ENCODE peak calls at places on chromosomes 2 and 18, in eight cellular contexts. I is WERI-Rb-1; V is stimulated activated naive B cell treated with anti-CD40 and anti-IgM and Interleukin-4, amounts not matched to agents 10 μg/mL and 1 μg/mL and 100 μg/mL, for 72 hours; J is cardiac muscle cell; X is GM12878; T is stimulated activated CD4-positive, alpha-beta T cell treated with anti-CD3 and anti-CD28 coated beads, Interleukin-12 subunit alpha, Interleukin-12 subunit beta, amount 100 ng/mL, for 24 hours; G is GM18507; Q is germinal center. H is an unnamed sample.

GRCh38 chr18:28459587-28459986 is 282.7 kb upstream of the CDH2 start:
- DNase-seq in I (no peak), V (no peak), J (peak), X (no peak), T (no peak), G (no peak), Q (no peak), H (no peak)

GRCh38 chr2:43524180-43524965 is 71.5 kb downstream of the THADA start:
- DNase-seq in I (no peak), V (no peak), J (no peak), X (no peak), T (no peak), G (no peak), Q (peak), H (peak)

GRCh38 chr18:12036201-12036751 is 55.0 kb downstream of the IMPA2 start:
- DNase-seq in I (no peak), V (no peak), J (no peak), X (no peak), T (no peak), G (no peak), Q (no peak), H (no peak)

GRCh38 chr2:177282787-177283533 is 18.4 kb upstream of the NFE2L2 start:
- DNase-seq in I (no peak), V (no peak), J (no peak), X (no peak), T (no peak), G (no peak), Q (no peak), H (no peak)

GRCh38 chr18:70382032-70382431 is 93.2 kb downstream of the SOCS6 start:
- DNase-seq in I (no peak), V (no peak), J (no peak), X (no peak), T (no peak), G (no peak), Q (no peak), H (no peak)

GRCh38 chr18:69900941-69901340 is 46.7 kb downstream of the CD226 start:
- DNase-seq in I (no peak), V (no peak), J (no peak), X (no peak), T (no peak), G (no peak), Q (no peak), H (no peak)

GRCh38 chr2:168552450-168552856 is 96.4 kb downstream of the CERS6 start:
- DNase-seq in I (no peak), V (peak), J (no peak), X (peak), T (no peak), G (peak), Q (peak), H (no peak)

GRCh38 chr2:1728821-1729220 is 15.5 kb downstream of the PXDN start:
- DNase-seq in I (peak), V (no peak), J (peak), X (no peak), T (no peak), G (no peak), Q (no peak), H (no peak)

GRCh38 chr2:241692448-241692847 is 5.8 kb upstream of the DTYMK start:
- DNase-seq in I (no peak), V (no peak), J (peak), X (no peak), T (no peak), G (no peak), Q (no peak), H (no peak)

GRCh38 chr2:46686811-46687210 is 207.4 kb downstream of the TMEM247 start:
- DNase-seq in I (peak), V (no peak), J (no peak), X (no peak), T (no peak), G (no peak), Q (no peak), H (no peak)